ENCODE peak calls at places on chromosomes 7 and 10, in four cellular contexts. O, U, L and K are unnamed samples. For H3K4me1, the result is how much of the 10 kb centered on the place peaks cover.

GRCh38 chr7:98372993-98373392 is 27.9 kb downstream of the BAIAP2L1 start:
- DNase-seq in O (no peak), U (no peak), L (no peak), K (no peak)

GRCh38 chr7:46999866-47000265 is 582.0 kb downstream of the TNS3 start:
- DNase-seq in L (no peak), O (no peak), U (no peak), K (no peak)

GRCh38 chr10:29407280-29407858 is 118.5 kb downstream of the LYZL1 start:
- DNase-seq in O (no peak), U (no peak), L (no peak), K (no peak)

GRCh38 chr10:27319752-27320561 is 79.4 kb upstream of the ACBD5 start:
- DNase-seq in O (peak), U (peak), L (peak), K (peak)

GRCh38 chr10:132945125-132945893 is 2.9 kb upstream of the CFAP46 start:
- DNase-seq in U (peak), L (no peak), O (no peak), K (no peak)

GRCh38 chr10:129929343-129930297 is 34.5 kb downstream of the EBF3 start:
- DNase-seq in O (no peak), L (no peak), U (peak), K (peak)

GRCh38 chr7:47482013-47482761 is 99.7 kb downstream of the TNS3 start:
- DNase-seq in L (no peak), O (peak), U (peak), K (no peak)

GRCh38 chr7:16203065-16203464 is 218.3 kb downstream of the CRPPA start:
- DNase-seq in U (no peak), L (no peak), O (no peak), K (no peak)

GRCh38 chr10:78249690-78250089 is 216.0 kb downstream of the RPS24 start:
- DNase-seq in O (no peak), L (no peak), U (no peak), K (no peak)

GRCh38 chr10:71763352-71764127 is 9.8 kb downstream of the VSIR start:
- DNase-seq in L (no peak), O (no peak), U (no peak), K (no peak)

GRCh38 chr7:118590107-118590506 is 365.6 kb downstream of the ANKRD7 start:
- DNase-seq in L (no peak), O (peak), U (no peak), K (no peak)

GRCh38 chr7:107998660-107999480 is 4.1 kb downstream of the LAMB1 start:
- DNase-seq in O (no peak), U (no peak), L (no peak), K (no peak)

GRCh38 chr10:21603721-21604120 is 69.7 kb downstream of the MLLT10 start:
- DNase-seq in L (no peak), U (no peak), O (no peak), K (no peak)

GRCh38 chr10:86970152-86970886 is 2.0 kb downstream of the ADIRF start:
- DNase-seq in U (peak), L (no peak), O (no peak), K (peak)

GRCh38 chr7:117200786-117201185 is 122.1 kb downstream of the WNT2 start:
- DNase-seq in O (no peak), U (no peak), L (no peak), K (no peak)

GRCh38 chr7:5230272-5231067 is 40.4 kb downstream of the WIPI2 start:
- DNase-seq in U (no peak), O (no peak), L (no peak), K (peak)

GRCh38 chr10:79347894-79348639 is 798 bp downstream of the PPIF start:
- DNase-seq in O (peak), L (peak), U (peak), K (peak)

GRCh38 chr7:132403465-132404110 is 172.7 kb downstream of the PLXNA4 start:
- DNase-seq in L (no peak), U (no peak), O (no peak), K (no peak)

GRCh38 chr7:21851445-21852043 is 94.2 kb downstream of the CDCA7L start:
- DNase-seq in L (no peak), U (no peak), O (no peak), K (no peak)

GRCh38 chr7:17557305-17557704 is 258.9 kb downstream of the AHR start:
- DNase-seq in L (no peak), U (no peak), O (no peak), K (no peak)

GRCh38 chr7:150362989-150363769 is 5.4 kb upstream of the REPIN1 start:
- DNase-seq in O (no peak), L (no peak), U (no peak), K (no peak)

GRCh38 chr7:55438765-55439525 is 73.8 kb downstream of the LANCL2 start:
- DNase-seq in L (no peak), O (no peak), U (no peak), K (peak)

GRCh38 chr10:87544750-87545149 is 40.1 kb downstream of the MINPP1 start:
- DNase-seq in O (no peak), U (no peak), L (no peak), K (no peak)

GRCh38 chr7:34759477-34760125 is 101.6 kb downstream of the NPSR1 start:
- DNase-seq in L (peak), O (peak), U (no peak), K (no peak)

GRCh38 chr7:37046680-37047079 is 322.4 kb upstream of the AOAH start:
- DNase-seq in O (no peak), L (no peak), U (no peak), K (no peak)

GRCh38 chr7:116259821-116260440 is 49.6 kb downstream of the TES start:
- DNase-seq in L (peak), U (no peak), O (no peak), K (no peak)

GRCh38 chr10:65611592-65611991 is 1314.2 kb upstream of the LRRTM3 start:
- DNase-seq in L (no peak), O (no peak), U (no peak), K (no peak)

GRCh38 chr10:85527610-85528317 is 838.8 kb downstream of the GRID1 start:
- DNase-seq in O (no peak), L (no peak), U (no peak), K (no peak)

GRCh38 chr10:44316187-44316921 is 68.5 kb downstream of the CXCL12 start:
- DNase-seq in O (no peak), L (no peak), U (no peak), K (no peak)

GRCh38 chr7:30616318-30616717 is 21.6 kb downstream of the GARS1 start:
- DNase-seq in L (no peak), U (no peak), O (no peak), K (no peak)

GRCh38 chr10:125008689-125009579 is 67.0 kb downstream of the ZRANB1 start:
- DNase-seq in U (peak), L (no peak), O (no peak), K (no peak)
- H3K27ac ChIP-seq in U (peak), L (no peak), O (no peak), K (no peak)

GRCh38 chr10:102613286-102613685 is 31.0 kb upstream of the TRIM8 start:
- DNase-seq in U (no peak), O (no peak), L (no peak), K (no peak)

GRCh38 chr10:102615361-102615760 is 28.9 kb upstream of the TRIM8 start:
- DNase-seq in U (no peak), L (no peak), O (peak), K (no peak)

GRCh38 chr10:102613761-102614160 is 30.5 kb upstream of the TRIM8 start:
- DNase-seq in O (no peak), U (no peak), L (no peak), K (no peak)

GRCh38 chr10:102616071-102616770 is 28.1 kb upstream of the TRIM8 start:
- DNase-seq in U (no peak), L (no peak), O (peak), K (peak)

DNA sequence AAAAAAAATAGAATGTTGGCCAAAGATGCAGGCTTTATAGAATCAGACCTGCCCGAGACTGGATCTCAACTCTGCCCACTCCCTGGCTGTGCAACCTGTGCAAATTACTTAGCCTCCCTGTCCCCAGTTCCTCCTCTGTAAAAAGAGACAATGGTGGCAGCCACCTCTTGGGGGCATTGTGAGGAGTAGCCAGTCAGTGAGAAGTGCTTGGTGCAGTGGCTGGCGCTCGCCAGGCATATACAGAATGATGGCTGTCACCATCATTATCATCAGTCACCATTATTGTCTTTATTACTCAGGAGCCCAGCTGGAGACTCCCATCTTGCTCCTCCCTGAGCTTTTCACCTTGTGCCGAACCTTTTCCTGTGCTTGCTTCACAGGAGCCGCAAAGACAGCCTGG is 29.4 kb upstream of the TRIM8 start:
- DNase-seq in U (no peak), L (no peak), O (no peak), K (no peak)
- H3K4me1 ChIP-seq in U (under half), L (under half), O (half or more), K (half or more)

GRCh38 chr10:63253040-63253439 is 119.9 kb downstream of the NRBF2 start:
- DNase-seq in U (no peak), L (no peak), O (no peak), K (no peak)

GRCh38 chr10:63252095-63252762 is 119.1 kb downstream of the NRBF2 start:
- DNase-seq in L (no peak), O (no peak), U (no peak), K (no peak)

GRCh38 chr10:63258920-63259678 is 126.0 kb downstream of the NRBF2 start:
- DNase-seq in L (no peak), U (no peak), O (no peak), K (no peak)

GRCh38 chr10:63257784-63258183 is 124.7 kb downstream of the NRBF2 start:
- DNase-seq in U (no peak), L (no peak), O (no peak), K (no peak)

GRCh38 chr10:63256047-63256773 is 123.1 kb downstream of the NRBF2 start:
- DNase-seq in O (no peak), L (no peak), U (no peak), K (no peak)
- H3K27ac ChIP-seq in O (peak), L (no peak), U (peak), K (peak)

DNA sequence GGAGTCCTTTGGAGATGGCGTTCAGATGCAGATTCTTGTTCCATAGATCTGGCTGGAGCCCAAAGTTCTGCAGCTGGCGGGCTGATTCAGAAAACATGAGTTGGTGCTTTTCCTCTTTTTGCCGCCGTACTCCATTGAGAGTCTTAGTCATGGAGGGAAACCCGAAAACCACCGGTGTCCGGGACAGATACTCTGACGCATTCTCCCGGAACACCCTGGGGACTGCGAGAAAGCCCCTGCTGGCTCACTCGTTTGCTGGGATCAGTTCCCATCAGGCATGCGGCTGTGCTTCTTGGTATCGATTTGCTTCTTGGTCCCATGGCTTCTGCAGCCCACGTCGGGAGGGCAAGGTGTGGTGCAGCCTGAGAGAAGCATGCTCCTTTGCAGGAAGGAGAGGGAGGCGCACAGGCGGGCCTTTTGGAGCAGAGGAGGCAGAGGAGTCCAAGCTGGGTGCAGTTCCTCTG is 30.8 kb upstream of the PFKFB3 start:
- DNase-seq in U (peak), O (no peak), L (no peak), K (peak)
- H3K4me1 ChIP-seq in U (under half), O (under half), L (under half), K (under half)

DNA sequence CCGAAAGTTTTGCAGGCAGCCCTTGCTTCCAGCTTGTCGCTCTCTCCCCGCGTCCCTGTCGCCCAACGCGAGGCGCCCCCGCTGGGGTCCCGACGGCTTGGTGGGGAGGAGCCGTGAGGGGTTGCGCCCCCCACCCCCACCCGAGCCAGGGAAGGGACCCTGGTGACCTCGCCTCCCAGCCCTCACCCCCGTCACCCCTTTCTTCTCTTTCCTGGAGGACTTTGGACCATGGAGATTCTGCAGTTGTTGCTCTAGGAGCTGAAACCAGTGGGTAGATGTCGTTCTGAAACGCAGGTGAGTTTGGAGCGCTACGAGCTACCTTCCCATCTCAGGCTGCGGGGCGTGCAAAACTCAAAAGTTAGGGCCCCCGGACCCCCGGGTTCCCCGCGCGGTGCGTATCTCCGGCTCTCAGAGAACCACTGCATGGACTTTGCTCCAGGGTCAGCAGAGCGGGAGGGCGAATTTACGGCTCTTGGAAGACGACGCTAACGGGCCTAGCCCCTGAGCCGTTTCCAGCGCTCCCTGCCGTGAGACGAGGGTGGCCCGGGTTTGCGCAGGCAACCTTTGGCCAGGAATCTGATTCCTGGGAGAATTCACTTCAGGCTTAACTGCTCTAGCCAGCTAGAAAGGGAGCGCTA is 684 bp upstream of the ATXN7L1 start:
- DNase-seq in U (peak), O (peak), L (peak), K (peak)
- H3K27ac ChIP-seq in U (peak), O (no peak), L (peak), K (peak)

GRCh38 chr10:5547684-5547933 is 22.8 kb downstream of the CALML3 start:
- DNase-seq in L (no peak), O (no peak), U (peak), K (no peak)
- H3K4me1 ChIP-seq in L (half or more), O (under half), U (half or more), K (under half)

GRCh38 chr7:124764847-124765400 is 668 bp downstream of the GPR37 start:
- DNase-seq in L (peak), O (peak), U (no peak), K (no peak)

GRCh38 chr7:124762611-124763143 is 2.9 kb downstream of the GPR37 start:
- DNase-seq in O (no peak), U (no peak), L (no peak), K (no peak)

GRCh38 chr7:124761164-124761715 is 4.4 kb downstream of the GPR37 start:
- DNase-seq in U (no peak), L (no peak), O (no peak), K (no peak)

GRCh38 chr7:124765401-124766352 is at the start of gene GPR37:
- DNase-seq in L (peak), O (peak), U (peak), K (no peak)

DNA sequence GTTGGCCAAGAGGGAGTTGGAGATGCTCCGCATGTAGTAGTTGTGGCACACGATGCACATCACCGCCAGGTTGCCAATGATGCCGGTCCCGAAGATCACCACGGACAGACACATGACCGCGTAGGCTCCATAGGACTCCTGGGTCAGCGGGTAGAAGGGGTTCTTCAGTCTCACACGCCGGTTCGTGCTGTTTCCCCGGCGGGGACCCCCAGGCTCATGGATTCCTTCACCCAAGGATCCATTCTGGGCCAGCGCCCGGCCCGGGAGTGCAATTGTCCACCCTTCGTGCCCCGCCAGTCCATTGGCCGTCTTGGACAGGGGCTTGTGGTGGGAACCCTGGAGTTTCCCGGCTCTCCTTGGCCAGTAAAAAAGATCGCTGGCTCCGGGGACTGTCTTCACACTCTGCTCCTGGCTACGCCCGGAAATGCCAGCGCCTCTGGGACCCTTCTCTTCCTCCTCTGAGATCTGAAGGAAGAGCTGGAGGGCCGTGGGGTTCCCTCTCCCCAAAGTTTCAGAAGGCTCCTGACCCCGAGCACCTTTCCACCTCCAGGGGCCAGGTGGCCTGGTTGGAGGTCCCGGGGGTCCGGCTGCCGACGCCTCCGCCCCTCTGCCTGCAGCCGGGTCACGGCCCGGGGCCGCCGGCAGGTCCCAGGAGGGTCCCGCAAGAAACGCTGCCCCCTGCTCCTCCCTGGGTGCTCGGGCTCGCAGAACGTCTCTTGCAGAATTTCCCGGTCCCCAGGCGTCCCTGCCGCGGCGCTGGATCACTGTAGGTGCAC is 1.3 kb downstream of the GPR37 start:
- DNase-seq in O (peak), U (no peak), L (no peak), K (no peak)
- H3K27ac ChIP-seq in O (no peak), U (no peak), L (no peak), K (no peak)

GRCh38 chr7:2041496-2042367 is 191.0 kb downstream of the MAD1L1 start:
- DNase-seq in L (no peak), U (peak), O (no peak), K (no peak)
- H3K4me1 ChIP-seq in L (under half), U (under half), O (under half), K (under half)

GRCh38 chr7:90719159-90719558 is 123.0 kb downstream of the CDK14 start:
- DNase-seq in U (no peak), O (no peak), L (no peak), K (no peak)
- H3K27ac ChIP-seq in U (no peak), O (peak), L (no peak), K (no peak)